ENCODE peak calls at places on chromosome 9, in seven cellular contexts. T is GM23248, E is hepatocyte, S is HCT116, Y is PC-3, O is SK-N-SH, W is GM23338. B is an unnamed sample. For H3K27me3 and H3K4me1, the result is how much of the 10 kb centered on the place peaks cover.

GRCh38 chr9:85741112-85741874 is 461 bp downstream of the AGTPBP1 start:
- DNase-seq in S (no peak), W (peak), T (peak), Y (peak), O (peak), E (peak), B (peak)

GRCh38 chr9:79465171-79465570 is 106.6 kb upstream of the TLE4 start:
- DNase-seq in S (no peak), O (no peak), T (no peak), Y (no peak), W (no peak), E (no peak), B (no peak)

GRCh38 chr9:89387970-89388867 is 69.9 kb downstream of the SECISBP2 start:
- DNase-seq in S (no peak), T (peak), W (no peak), O (no peak), E (peak), Y (no peak), B (no peak)

GRCh38 chr9:4614627-4615026 is 47.5 kb upstream of the PLPP6 start:
- DNase-seq in S (no peak), T (peak), Y (peak), E (no peak), W (no peak), O (no peak), B (no peak)

GRCh38 chr9:124812401-124813016 is 35.6 kb downstream of the OLFML2A start:
- DNase-seq in S (peak), T (peak), Y (peak), O (peak), W (no peak), E (peak), B (peak)

GRCh38 chr9:124022201-124023121 is 10.9 kb downstream of the LHX2 start:
- DNase-seq in W (peak), E (no peak), S (no peak), Y (no peak), O (peak), T (no peak), B (peak)

GRCh38 chr9:112149171-112149570 is 25.9 kb downstream of the SUSD1 start:
- DNase-seq in E (no peak), S (no peak), Y (no peak), W (no peak), T (no peak), O (no peak), B (no peak)

GRCh38 chr9:7452378-7452777 is 347.2 kb downstream of the DMAC1 start:
- DNase-seq in O (no peak), Y (no peak), S (no peak), W (no peak), E (no peak), T (peak), B (no peak)

GRCh38 chr9:37119360-37119759 is 1.0 kb upstream of the ZCCHC7 start:
- DNase-seq in T (no peak), S (no peak), Y (no peak), W (no peak), O (no peak), E (no peak), B (no peak)

GRCh38 chr9:23372703-23373102 is 453.3 kb downstream of the ELAVL2 start:
- DNase-seq in W (no peak), O (no peak), Y (no peak), E (no peak), S (no peak), T (no peak), B (no peak)

GRCh38 chr9:7298123-7298522 is 501.5 kb downstream of the DMAC1 start:
- DNase-seq in S (no peak), E (no peak), O (no peak), Y (no peak), W (no peak), T (no peak), B (no peak)

GRCh38 chr9:101443358-101443757 is 7.8 kb upstream of the ALDOB start:
- DNase-seq in E (no peak), W (no peak), Y (no peak), S (no peak), T (no peak), O (no peak), B (no peak)

GRCh38 chr9:69168709-69169217 is 5.3 kb upstream of the TJP2 start:
- DNase-seq in E (peak), Y (peak), S (no peak), O (no peak), W (peak), T (peak), B (no peak)

GRCh38 chr9:92669527-92669889 is 423 bp downstream of the IPPK start:
- DNase-seq in T (no peak), W (peak), Y (no peak), O (peak), E (peak), S (no peak), B (peak)

GRCh38 chr9:125486576-125486975 is 220.4 kb downstream of the MAPKAP1 start:
- DNase-seq in O (no peak), E (no peak), Y (no peak), T (peak), W (no peak), S (no peak), B (no peak)

GRCh38 chr9:75170898-75171360 is 82.6 kb downstream of the OSTF1 start:
- DNase-seq in W (no peak), T (no peak), S (no peak), E (no peak), O (no peak), Y (peak), B (no peak)

GRCh38 chr9:70053864-70054263 is 10.2 kb downstream of the MAMDC2 start:
- DNase-seq in O (no peak), Y (peak), T (no peak), E (no peak), S (peak), W (no peak), B (no peak)

GRCh38 chr9:81588148-81588874 is 101.0 kb downstream of the TLE1 start:
- DNase-seq in S (no peak), Y (peak), T (peak), O (no peak), W (no peak), E (peak), B (no peak)

GRCh38 chr9:8845376-8845775 is 1045.8 kb upstream of the DMAC1 start:
- DNase-seq in O (peak), Y (no peak), S (no peak), T (no peak), E (no peak), W (no peak), B (no peak)

GRCh38 chr9:22049411-22049810 is 40.3 kb upstream of the CDKN2B start:
- DNase-seq in S (no peak), W (no peak), Y (peak), O (no peak), T (peak), E (no peak), B (no peak)

GRCh38 chr9:26043431-26043830 is 365.2 kb upstream of the TUSC1 start:
- DNase-seq in E (no peak), O (no peak), Y (no peak), S (no peak), W (no peak), T (no peak), B (no peak)

GRCh38 chr9:117691367-117691766 is 12.8 kb upstream of the TLR4 start:
- DNase-seq in E (no peak), T (no peak), W (no peak), S (no peak), O (no peak), Y (no peak), B (no peak)

GRCh38 chr9:16626577-16627130 is 243.8 kb downstream of the BNC2 start:
- DNase-seq in W (peak), O (no peak), E (peak), Y (peak), T (peak), S (no peak), B (peak)

GRCh38 chr9:77013932-77014596 is 5.4 kb upstream of the FOXB2 start:
- DNase-seq in T (no peak), E (no peak), S (no peak), W (peak), Y (no peak), O (peak), B (peak)
- H3K27me3 ChIP-seq in T (half or more), E (half or more), S (under half), W (half or more), Y (half or more), O (half or more), B (half or more)

DNA sequence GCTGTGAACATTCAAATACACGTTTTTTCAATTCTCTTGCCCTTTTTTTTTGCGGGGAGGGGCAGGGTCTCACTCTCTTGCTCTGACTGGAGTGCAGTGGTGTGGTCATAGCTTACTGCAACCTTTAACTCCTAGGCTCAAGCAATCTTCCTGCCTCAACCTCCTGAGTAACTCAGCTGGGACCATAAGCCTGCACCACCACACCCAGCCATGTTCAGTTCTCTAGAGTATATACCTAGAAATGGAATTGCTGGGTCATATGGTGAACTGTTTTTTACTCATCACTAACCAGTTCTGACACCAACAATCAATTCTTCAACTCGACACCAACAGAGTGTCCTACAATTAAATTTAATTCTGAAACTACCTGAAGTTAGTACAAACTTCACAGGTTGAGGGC is 85.5 kb upstream of the ZNF169 start:
- DNase-seq in O (no peak), W (no peak), T (no peak), E (no peak), S (no peak), Y (no peak), B (no peak)
- H3K4me1 ChIP-seq in O (under half), W (under half), T (half or more), E (under half), S (under half), Y (under half), B (under half)

GRCh38 chr9:98995971-98996504 is 52.3 kb downstream of the COL15A1 start:
- DNase-seq in W (no peak), O (no peak), Y (no peak), T (no peak), S (no peak), E (no peak), B (no peak)
- TF ChIP-seq EZH2phosphoT487 in W (no peak), O (no peak), Y (no peak), T (no peak), S (no peak), E (no peak), B (no peak)

DNA sequence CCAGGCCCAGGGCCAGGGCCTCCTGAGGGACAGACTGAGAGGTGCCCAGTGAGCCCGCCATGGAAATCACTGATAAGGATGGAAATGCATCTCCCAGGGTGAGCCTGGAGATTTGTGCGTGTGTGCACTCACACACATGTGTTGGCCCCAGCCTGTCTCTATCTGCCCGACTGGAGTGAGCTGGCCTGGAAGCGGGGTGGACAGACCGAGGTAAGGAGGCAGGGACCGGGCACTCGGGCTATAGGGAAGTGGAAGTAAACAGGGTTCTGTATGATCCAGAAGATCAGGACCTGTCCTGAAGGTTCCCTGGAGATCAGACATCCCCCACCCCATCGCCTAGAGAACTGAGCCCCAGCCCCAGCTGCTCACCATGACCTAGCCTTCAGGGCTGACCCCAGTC is 17.4 kb downstream of the GFI1B start:
- DNase-seq in E (no peak), Y (no peak), S (no peak), W (no peak), O (peak), T (no peak), B (no peak)
- H3K27me3 ChIP-seq in E (under half), Y (under half), S (under half), W (under half), O (half or more), T (under half), B (under half)

DNA sequence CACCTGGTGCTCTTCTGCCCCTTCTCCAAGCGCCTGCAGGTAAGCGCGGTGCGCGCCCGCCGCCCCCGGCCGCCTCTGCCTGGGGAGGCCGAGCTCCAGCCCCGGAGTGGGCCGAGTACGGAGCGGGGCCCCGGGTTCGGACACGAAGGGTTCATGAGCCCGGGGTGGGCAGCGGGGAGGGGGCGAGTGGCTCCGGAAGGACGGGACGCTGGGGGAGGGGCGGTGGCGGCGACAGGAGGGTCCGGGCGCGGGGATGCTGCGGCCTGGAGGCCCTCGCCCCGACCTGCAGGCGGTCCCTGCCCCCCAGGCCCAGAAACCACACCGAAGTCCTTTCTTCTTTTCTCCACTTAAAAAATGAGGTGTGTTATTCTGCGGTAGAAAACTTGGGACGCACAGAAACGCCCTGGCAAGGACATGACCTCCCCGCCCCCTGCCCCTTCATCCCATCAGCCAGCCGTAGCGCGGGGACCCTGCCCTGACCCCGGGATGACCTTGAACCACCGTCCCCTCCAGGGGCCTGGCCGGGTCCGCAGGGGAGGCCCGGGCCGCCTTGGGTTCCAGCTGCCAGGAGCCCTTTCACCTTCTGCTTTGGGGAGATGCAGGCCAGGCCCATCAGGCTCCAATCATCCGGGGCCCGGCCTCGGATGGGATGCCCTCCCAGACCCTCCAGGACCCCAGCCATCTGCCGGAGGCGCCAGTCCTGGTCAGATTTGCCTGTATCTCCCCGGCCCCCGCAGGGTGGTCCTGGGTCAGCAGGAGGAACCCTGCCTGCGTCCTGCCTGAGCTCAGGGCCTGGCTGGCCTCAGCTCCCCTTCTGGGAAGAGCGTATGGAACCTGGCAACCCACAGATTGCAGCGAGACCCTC is 550 bp downstream of the DIPK1B start:
- DNase-seq in W (no peak), S (no peak), Y (no peak), E (peak), T (no peak), O (peak), B (peak)
- H3K4me1 ChIP-seq in W (under half), S (under half), Y (under half), E (under half), T (under half), O (under half), B (under half)